ENCODE peak calls at places on chromosomes 16 and 17, in six cellular contexts. P, T, D, B, Z and F are unnamed samples.
A peak's percentile ranks its signal among the peaks of the same experiment; 100 is the strongest.

GRCh38 chr17:76538281-76538931 is 897 bp upstream of the CYGB start:
- DNase-seq in D (no peak), P (no peak), T (no peak), B (no peak), Z (peak; percentile 68), F (no peak)

GRCh38 chr16:85553436-85554113 is 59.5 kb upstream of the GSE1 start:
- DNase-seq in Z (peak; percentile 64), T (no peak), B (peak; percentile 76), D (no peak), P (no peak), F (no peak)

GRCh38 chr17:82103588-82104451 is 5.8 kb upstream of the FASN start:
- DNase-seq in T (peak; percentile 47), D (no peak), P (no peak), Z (no peak), B (peak; percentile 70), F (no peak)

GRCh38 chr16:80300876-80301275 is 239.9 kb upstream of the DYNLRB2 start:
- DNase-seq in Z (peak; percentile 46), P (no peak), T (no peak), B (no peak), D (no peak), F (peak; percentile 74)

GRCh38 chr17:1764274-1764673 is 2.4 kb downstream of the SERPINF1 start:
- DNase-seq in T (peak; percentile 29), Z (peak; percentile 77), P (peak; percentile 80), B (peak; percentile 65), D (no peak), F (peak; percentile 66)

GRCh38 chr17:40485851-40486512 is 15.4 kb downstream of the TNS4 start:
- DNase-seq in Z (peak; percentile 97), T (no peak), D (no peak), P (peak; percentile 97), B (no peak), F (peak; percentile 99)

GRCh38 chr16:63714876-63715275 is 1407.0 kb downstream of the CDH11 start:
- DNase-seq in T (no peak), P (no peak), Z (no peak), D (no peak), B (no peak), F (no peak)

GRCh38 chr17:13395346-13395745 is 206.4 kb downstream of the HS3ST3A1 start:
- DNase-seq in Z (no peak), T (no peak), P (no peak), B (no peak), D (no peak), F (no peak)

GRCh38 chr17:59827721-59828477 is 64.8 kb downstream of the TUBD1 start:
- DNase-seq in B (no peak), Z (no peak), P (no peak), T (no peak), D (no peak), F (no peak)

GRCh38 chr16:75044800-75045361 is 46.1 kb downstream of the ZNRF1 start:
- DNase-seq in T (no peak), D (no peak), Z (peak; percentile 21), B (no peak), P (no peak), F (peak; percentile 70)

GRCh38 chr16:7482596-7483290 is 150.1 kb downstream of the RBFOX1 start:
- DNase-seq in T (no peak), B (no peak), Z (no peak), P (no peak), D (no peak), F (no peak)

GRCh38 chr17:45906237-45906636 is 11.9 kb downstream of the MAPT start:
- DNase-seq in B (no peak), D (no peak), T (no peak), Z (no peak), P (no peak), F (no peak)

GRCh38 chr16:57509231-57509923 is 23.1 kb upstream of the DOK4 start:
- DNase-seq in D (no peak), Z (no peak), P (no peak), T (no peak), B (no peak), F (no peak)

GRCh38 chr17:44502598-44503079 is 567 bp downstream of the GPATCH8 start:
- DNase-seq in T (no peak), B (peak; percentile 19), D (no peak), Z (peak; percentile 26), P (no peak), F (no peak)

GRCh38 chr16:56625140-56625942 is at the start of gene MT1E:
- DNase-seq in T (peak; percentile 68), Z (peak; percentile 88), P (no peak), B (peak; percentile 76), D (no peak), F (no peak)

GRCh38 chr16:80669673-80670072 is 128.9 kb downstream of the DYNLRB2 start:
- DNase-seq in B (no peak), D (no peak), P (no peak), Z (no peak), T (no peak), F (no peak)

GRCh38 chr17:39261286-39261685 is 35.5 kb upstream of the STAC2 start:
- DNase-seq in Z (no peak), P (no peak), D (no peak), B (no peak), T (no peak), F (no peak)

GRCh38 chr17:36133629-36134259 is 30.1 kb downstream of the CCL4 start:
- DNase-seq in P (no peak), B (peak; percentile 66), D (no peak), Z (no peak), T (no peak), F (no peak)

GRCh38 chr17:44324092-44324570 is 492 bp downstream of the SLC25A39 start:
- DNase-seq in T (no peak), P (no peak), Z (no peak), D (no peak), B (no peak), F (no peak)

GRCh38 chr17:65191805-65192740 is 54.9 kb downstream of the RGS9 start:
- DNase-seq in B (no peak), D (no peak), P (no peak), Z (peak; percentile 69), T (no peak), F (no peak)

GRCh38 chr16:82859638-82860037 is 232.9 kb downstream of the CDH13 start:
- DNase-seq in T (no peak), B (no peak), Z (no peak), D (no peak), P (no peak), F (no peak)

GRCh38 chr17:30318190-30318589 is 15.7 kb downstream of the TMIGD1 start:
- DNase-seq in B (no peak), Z (no peak), D (no peak), P (no peak), T (no peak), F (no peak)

GRCh38 chr17:44200478-44201155 is 933 bp upstream of the ATXN7L3 start:
- DNase-seq in T (peak; percentile 39), Z (no peak), P (no peak), B (no peak), D (no peak), F (no peak)